ENCODE peak calls at places on chromosomes 13 and 19, in four cellular contexts. Z is HCT116, R is SK-N-SH, A is OCI-LY7. P is an unnamed sample.

GRCh38 chr19:4583961-4584669 is 24.6 kb upstream of the SEMA6B start:
- DNase-seq in Z (no peak), R (peak; percentile 87), A (peak; percentile 32), P (peak; percentile 78)

GRCh38 chr13:24618219-24618955 is 61.8 kb upstream of the ATP12A start:
- DNase-seq in Z (no peak), R (no peak), A (peak; percentile 70), P (no peak)

GRCh38 chr19:17766543-17767131 is 15.4 kb downstream of the FCHO1 start:
- DNase-seq in Z (peak; percentile 88), R (no peak), A (peak; percentile 90), P (peak; percentile 93)

GRCh38 chr19:10533656-10534386 is 9.9 kb upstream of the ATG4D start:
- DNase-seq in Z (no peak), R (no peak), A (no peak), P (no peak)

GRCh38 chr13:29156136-29156535 is 336.0 kb downstream of the MTUS2 start:
- DNase-seq in Z (no peak), R (no peak), A (no peak), P (no peak)

GRCh38 chr13:43934273-43934672 is 54.6 kb downstream of the LACC1 start:
- DNase-seq in Z (no peak), R (no peak), A (no peak), P (no peak)

GRCh38 chr13:68056816-68057710 is 826.9 kb upstream of the PCDH9 start:
- DNase-seq in Z (no peak), R (no peak), A (peak; percentile 28), P (no peak)

GRCh38 chr13:44151474-44151873 is 222.2 kb upstream of the SERP2 start:
- DNase-seq in Z (no peak), R (no peak), A (no peak), P (no peak)

GRCh38 chr19:13796301-13797057 is 1.2 kb downstream of the ZSWIM4 start:
- DNase-seq in Z (peak; percentile 60), R (peak; percentile 43), A (peak; percentile 45), P (peak; percentile 66)

GRCh38 chr19:33387351-33388230 is 14.1 kb downstream of the CEBPG start:
- DNase-seq in Z (no peak), R (no peak), A (no peak), P (no peak)

GRCh38 chr13:98525852-98526512 is 50.9 kb downstream of the STK24 start:
- DNase-seq in Z (no peak), R (no peak), A (no peak), P (no peak)
- H4K20me1 ChIP-seq in Z (peaks cover 3% of the 10 kb centered on the region), R (peaks cover 97% of the 10 kb centered on the region), A (peaks cover 8% of the 10 kb centered on the region), P (peaks cover 100% of the 10 kb centered on the region)

GRCh38 chr13:69468624-69469023 is 639.0 kb upstream of the ATXN8OS start:
- DNase-seq in Z (no peak), R (no peak), A (no peak), P (no peak)
- TF ChIP-seq EZH2phosphoT487 in Z (no peak), R (no peak), A (no peak), P (no peak)

GRCh38 chr19:6790194-6791128 is 18.0 kb downstream of the VAV1 start:
- DNase-seq in Z (no peak), R (no peak), A (no peak), P (no peak)
- H4K20me1 ChIP-seq in Z (no peaks in the 10 kb centered on the region), R (no peaks in the 10 kb centered on the region), A (no peaks in the 10 kb centered on the region), P (no peaks in the 10 kb centered on the region)

DNA sequence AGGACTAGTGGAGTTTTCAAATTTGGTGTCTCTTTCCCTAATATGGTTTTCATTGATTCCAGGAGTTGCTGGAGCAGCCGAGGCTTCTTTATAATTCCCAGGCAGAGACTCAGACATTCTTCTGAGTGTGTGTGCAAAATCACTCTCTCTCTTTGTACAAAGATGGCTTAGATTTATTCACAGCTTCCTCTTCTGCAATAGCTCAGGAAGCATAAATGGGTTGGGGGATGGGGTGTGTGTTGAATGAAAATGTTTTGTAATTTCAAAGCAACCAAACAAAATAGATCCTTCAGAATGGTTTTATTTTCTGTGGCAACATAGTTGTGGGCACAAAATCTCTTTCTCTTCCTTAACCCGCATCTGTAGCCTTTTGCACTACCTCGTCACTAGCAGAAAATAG is 66.5 kb downstream of the CBY2 start:
- DNase-seq in Z (no peak), R (no peak), A (no peak), P (no peak)
- TF ChIP-seq EZH2phosphoT487 in Z (no peak), R (no peak), A (no peak), P (no peak)

GRCh38 chr19:19443902-19444693 is 38.6 kb downstream of the GATAD2A start:
- DNase-seq in Z (no peak), R (no peak), A (no peak), P (no peak)

GRCh38 chr19:19443283-19443682 is 37.8 kb downstream of the GATAD2A start:
- DNase-seq in Z (no peak), R (no peak), A (no peak), P (no peak)

GRCh38 chr19:19434483-19435045 is 29.1 kb downstream of the GATAD2A start:
- DNase-seq in Z (no peak), R (no peak), A (no peak), P (no peak)

GRCh38 chr19:19436137-19436691 is 30.7 kb downstream of the GATAD2A start:
- DNase-seq in Z (no peak), R (peak; percentile 9), A (no peak), P (peak; percentile 60)

DNA sequence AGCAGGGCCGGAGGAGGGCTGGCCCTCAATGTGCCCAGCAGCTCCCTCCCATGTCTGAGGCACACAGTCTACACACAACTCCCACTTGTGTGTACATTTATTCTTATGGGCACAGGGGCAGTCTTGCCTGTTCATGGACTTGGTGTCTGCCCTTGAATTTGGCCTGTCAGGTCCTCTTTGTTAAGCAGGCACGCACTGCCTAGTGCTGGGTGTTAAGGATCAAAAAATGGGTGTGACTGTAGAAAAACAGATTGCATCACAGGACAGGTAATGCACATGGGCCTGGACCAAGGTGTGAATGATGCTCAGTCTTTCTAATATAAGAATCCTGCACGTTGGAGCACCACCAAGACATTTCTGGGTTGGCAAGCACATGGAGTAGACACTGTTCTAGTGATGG is 33.6 kb downstream of the GATAD2A start:
- DNase-seq in Z (no peak), R (no peak), A (no peak), P (no peak)
- H4K20me1 ChIP-seq in Z (peaks cover 7% of the 10 kb centered on the region), R (peaks cover 76% of the 10 kb centered on the region), A (peaks cover 13% of the 10 kb centered on the region), P (peaks cover 79% of the 10 kb centered on the region)

DNA sequence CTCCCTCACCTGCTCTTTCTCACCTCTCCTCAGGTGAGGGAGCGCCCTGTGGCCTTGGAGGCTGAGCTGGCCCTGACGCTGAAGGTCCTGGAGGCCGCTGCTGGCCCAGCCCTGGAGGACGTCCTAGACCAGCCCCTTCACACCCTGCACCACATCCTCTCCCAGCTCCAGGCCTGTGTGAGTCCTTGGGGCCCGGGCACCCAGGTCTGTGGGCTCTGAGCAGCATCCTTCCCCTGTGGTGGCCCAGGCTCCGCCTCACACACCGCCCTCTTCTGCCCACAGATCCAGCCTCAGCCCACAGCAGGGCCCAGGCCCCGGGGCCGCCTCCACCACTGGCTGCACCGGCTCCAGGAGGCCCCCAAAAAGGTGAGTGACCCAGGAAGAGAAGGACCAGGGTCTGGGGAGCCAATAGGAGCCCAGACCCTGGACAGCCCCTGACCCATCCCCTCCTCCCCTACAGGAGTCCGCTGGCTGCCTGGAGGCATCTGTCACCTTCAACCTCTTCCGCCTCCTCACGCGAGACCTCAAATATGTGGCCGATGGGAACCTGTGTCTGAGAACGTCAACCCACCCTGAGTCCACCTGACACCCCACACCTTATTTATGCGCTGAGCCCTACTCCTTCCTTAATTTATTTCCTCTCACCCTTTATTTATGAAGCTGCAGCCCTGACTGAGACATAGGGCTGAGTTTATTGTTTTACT is 1.9 kb downstream of the IFNL1 start:
- DNase-seq in Z (no peak), R (no peak), A (no peak), P (no peak)
- TF ChIP-seq EZH2phosphoT487 in Z (no peak), R (no peak), A (no peak), P (no peak)

GRCh38 chr19:8001651-8001994 is 3.8 kb downstream of the ELAVL1 start:
- DNase-seq in Z (no peak), R (no peak), A (no peak), P (no peak)
- H4K20me1 ChIP-seq in Z (peaks cover 31% of the 10 kb centered on the region), R (peaks cover 80% of the 10 kb centered on the region), A (peaks cover 35% of the 10 kb centered on the region), P (peaks cover 83% of the 10 kb centered on the region)

DNA sequence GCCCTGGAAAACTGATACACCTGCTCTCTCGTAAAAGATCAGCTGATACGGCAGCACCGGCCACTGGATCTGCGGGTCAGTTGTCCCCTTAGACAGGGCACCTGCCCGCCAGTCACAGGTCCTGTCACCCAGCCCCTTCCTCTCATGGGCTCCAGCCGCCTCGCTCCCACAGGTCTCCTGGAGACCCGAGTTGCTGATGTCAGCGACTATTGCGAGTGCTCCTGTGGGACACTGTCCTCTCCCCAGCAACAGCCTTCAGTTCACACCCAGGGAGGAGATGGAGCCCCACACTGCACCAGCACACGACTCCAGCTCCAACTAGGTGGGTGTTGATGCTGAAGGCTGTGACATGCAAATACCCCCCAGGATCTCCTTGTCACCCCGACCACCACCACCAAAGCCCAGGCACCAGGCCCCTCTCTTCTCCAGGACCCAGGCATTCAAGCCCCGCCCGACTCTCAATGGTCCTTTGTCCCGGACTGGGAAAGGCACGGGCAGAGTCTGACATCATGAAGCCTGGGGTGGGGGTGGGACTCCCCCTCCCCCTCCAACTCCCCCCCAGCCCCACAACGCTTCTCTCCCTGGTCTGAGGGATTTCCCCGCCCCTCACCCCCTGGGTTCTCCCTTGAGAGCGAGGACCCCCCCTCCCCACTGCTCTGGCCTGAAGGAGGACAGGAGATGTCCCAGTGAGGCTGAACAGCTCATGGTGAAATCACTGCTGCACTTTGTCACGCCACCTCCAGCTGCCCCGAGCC is 1.4 kb upstream of the MAG start:
- DNase-seq in Z (no peak), R (no peak), A (no peak), P (no peak)
- TF ChIP-seq EZH2phosphoT487 in Z (no peak), R (no peak), A (no peak), P (no peak)

DNA sequence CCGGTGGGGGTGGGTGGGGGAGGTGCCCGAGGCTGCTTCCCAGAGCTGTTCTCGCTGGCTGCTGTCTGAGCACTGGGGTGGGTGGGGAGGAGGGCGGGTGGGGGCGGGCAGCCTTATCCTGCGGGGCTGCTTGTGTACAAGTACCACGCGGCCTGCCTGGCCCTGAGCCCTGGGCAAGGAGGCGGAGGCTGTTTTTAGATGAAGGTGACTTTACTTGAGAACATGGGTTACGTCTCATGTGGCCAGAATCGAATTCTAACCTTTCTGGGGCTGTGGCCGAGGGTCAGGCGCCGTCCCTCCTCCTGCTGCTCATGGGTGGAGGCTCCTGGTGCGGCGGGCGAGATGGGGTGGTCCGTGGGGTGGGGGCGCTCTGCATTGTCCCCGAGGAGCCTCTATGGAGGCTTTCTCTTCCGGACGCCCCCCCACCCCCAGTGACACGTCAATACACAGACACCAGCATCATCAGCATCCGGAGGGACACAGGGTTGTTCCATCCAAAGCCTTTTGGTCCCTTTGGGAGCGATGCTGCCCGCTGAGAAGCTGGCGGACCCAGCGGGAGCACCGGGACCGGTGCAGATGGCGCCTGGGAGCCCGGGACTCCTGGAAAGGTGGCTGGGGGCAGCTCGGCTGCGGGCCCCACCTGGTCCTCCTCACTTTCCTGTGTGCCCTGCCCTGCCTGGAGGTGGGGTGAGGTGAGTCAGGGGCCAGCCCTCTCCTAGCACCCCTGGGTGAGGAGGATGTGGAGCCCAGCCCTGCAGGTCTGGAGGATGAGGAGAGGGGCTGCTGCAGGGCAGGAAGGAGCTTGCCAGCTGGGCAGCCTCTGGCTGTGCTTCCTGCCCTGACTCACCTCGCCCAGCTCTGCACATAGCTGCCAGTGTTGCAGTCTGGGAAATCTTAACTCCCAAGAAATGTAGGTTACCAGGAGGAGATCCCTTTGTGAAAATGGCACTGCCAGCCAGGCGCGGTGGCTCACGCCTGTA is 3.4 kb downstream of the BSG start:
- DNase-seq in Z (no peak), R (peak; percentile 71), A (no peak), P (no peak)
- H4K20me1 ChIP-seq in Z (peaks cover 6% of the 10 kb centered on the region), R (peaks cover 72% of the 10 kb centered on the region), A (peaks cover 6% of the 10 kb centered on the region), P (peaks cover 84% of the 10 kb centered on the region)

P was measured in neural progenitor cell.